ENCODE peak calls at places on chromosomes 7 and 10, in ten cellular contexts. One of them, this sample, is unnamed.

GRCh38 chr10:92886334-92886961 is 38.1 kb downstream of the EXOC6 start:
- DNase-seq in IMR-90: peak; percentile 58
- DNase-seq in right cardiac atrium: no peak
- DNase-seq in A673: no peak
- DNase-seq in suprapubic skin: no peak
- DNase-seq in GM23248: peak; percentile 2
- DNase-seq in fibroblast of lung: no peak
- DNase-seq in K562: no peak
- DNase-seq in left ventricle myocardium inferior: no peak
- DNase-seq in colonic mucosa: no peak
- DNase-seq in this sample: no peak

GRCh38 chr7:72101444-72101843 is 310.7 kb downstream of the CALN1 start:
- DNase-seq in GM23248: no peak
- DNase-seq in left ventricle myocardium inferior: no peak
- DNase-seq in suprapubic skin: no peak
- DNase-seq in right cardiac atrium: no peak
- DNase-seq in fibroblast of lung: no peak
- DNase-seq in K562: no peak
- DNase-seq in colonic mucosa: no peak
- DNase-seq in A673: no peak
- DNase-seq in IMR-90: no peak
- DNase-seq in this sample: no peak

GRCh38 chr7:159253657-159254056 is 109.0 kb upstream of the VIPR2 start:
- DNase-seq in left ventricle myocardium inferior: no peak
- DNase-seq in IMR-90: no peak
- DNase-seq in right cardiac atrium: no peak
- DNase-seq in A673: no peak
- DNase-seq in fibroblast of lung: no peak
- DNase-seq in colonic mucosa: no peak
- DNase-seq in GM23248: no peak
- DNase-seq in suprapubic skin: no peak
- DNase-seq in K562: no peak
- DNase-seq in this sample: no peak

GRCh38 chr10:20990604-20991003 is 93.5 kb upstream of the NEBL start:
- DNase-seq in GM23248: peak; percentile 72
- DNase-seq in IMR-90: no peak
- DNase-seq in left ventricle myocardium inferior: no peak
- DNase-seq in K562: no peak
- DNase-seq in A673: peak; percentile 68
- DNase-seq in fibroblast of lung: peak; percentile 69
- DNase-seq in colonic mucosa: no peak
- DNase-seq in suprapubic skin: no peak
- DNase-seq in right cardiac atrium: no peak
- DNase-seq in this sample: no peak

GRCh38 chr7:20831451-20831850 is 44.8 kb upstream of the SP8 start:
- DNase-seq in fibroblast of lung: no peak
- DNase-seq in K562: no peak
- DNase-seq in GM23248: no peak
- DNase-seq in suprapubic skin: no peak
- DNase-seq in right cardiac atrium: no peak
- DNase-seq in colonic mucosa: no peak
- DNase-seq in IMR-90: no peak
- DNase-seq in A673: no peak
- DNase-seq in left ventricle myocardium inferior: no peak
- DNase-seq in this sample: no peak

GRCh38 chr10:31064334-31064733 is 32.7 kb upstream of the ZNF438 start:
- DNase-seq in K562: no peak
- DNase-seq in fibroblast of lung: peak; percentile 60
- DNase-seq in right cardiac atrium: no peak
- DNase-seq in suprapubic skin: no peak
- DNase-seq in left ventricle myocardium inferior: peak; percentile 22
- DNase-seq in A673: no peak
- DNase-seq in IMR-90: peak; percentile 88
- DNase-seq in GM23248: peak; percentile 90
- DNase-seq in colonic mucosa: no peak
- DNase-seq in this sample: peak; percentile 29

GRCh38 chr7:157597562-157597961 is 260.8 kb downstream of the DNAJB6 start:
- DNase-seq in K562: no peak
- DNase-seq in left ventricle myocardium inferior: no peak
- DNase-seq in right cardiac atrium: no peak
- DNase-seq in fibroblast of lung: no peak
- DNase-seq in A673: no peak
- DNase-seq in GM23248: no peak
- DNase-seq in colonic mucosa: no peak
- DNase-seq in IMR-90: no peak
- DNase-seq in suprapubic skin: no peak
- DNase-seq in this sample: no peak

GRCh38 chr10:103529539-103529938 is 36.0 kb downstream of the NEURL1 start:
- DNase-seq in suprapubic skin: no peak
- DNase-seq in fibroblast of lung: no peak
- DNase-seq in A673: no peak
- DNase-seq in colonic mucosa: no peak
- DNase-seq in left ventricle myocardium inferior: no peak
- DNase-seq in GM23248: no peak
- DNase-seq in K562: no peak
- DNase-seq in right cardiac atrium: no peak
- DNase-seq in IMR-90: no peak
- DNase-seq in this sample: no peak

GRCh38 chr10:103448751-103449150 is 3.4 kb downstream of the CALHM2 start:
- DNase-seq in left ventricle myocardium inferior: peak; percentile 69
- DNase-seq in colonic mucosa: peak; percentile 34
- DNase-seq in K562: no peak
- DNase-seq in suprapubic skin: no peak
- DNase-seq in IMR-90: peak; percentile 87
- DNase-seq in right cardiac atrium: peak; percentile 74
- DNase-seq in GM23248: peak; percentile 97
- DNase-seq in A673: no peak
- DNase-seq in fibroblast of lung: peak; percentile 79
- DNase-seq in this sample: peak; percentile 60

GRCh38 chr10:21292763-21293517 is 232.5 kb downstream of the SKIDA1 start:
- DNase-seq in IMR-90: peak; percentile 98
- DNase-seq in colonic mucosa: peak; percentile 34
- DNase-seq in suprapubic skin: peak; percentile 84
- DNase-seq in A673: peak; percentile 98
- DNase-seq in GM23248: peak; percentile 97
- DNase-seq in fibroblast of lung: peak; percentile 98
- DNase-seq in left ventricle myocardium inferior: peak; percentile 68
- DNase-seq in right cardiac atrium: peak; percentile 81
- DNase-seq in K562: no peak
- DNase-seq in this sample: peak; percentile 86

GRCh38 chr7:44637788-44638594 is 31.6 kb downstream of the OGDH start:
- DNase-seq in K562: peak; percentile 39
- DNase-seq in left ventricle myocardium inferior: peak; percentile 38
- DNase-seq in right cardiac atrium: no peak
- DNase-seq in A673: peak; percentile 61
- DNase-seq in colonic mucosa: peak; percentile 74
- DNase-seq in IMR-90: peak; percentile 89
- DNase-seq in GM23248: peak; percentile 98
- DNase-seq in suprapubic skin: peak; percentile 87
- DNase-seq in fibroblast of lung: peak; percentile 96
- DNase-seq in this sample: no peak

GRCh38 chr7:47992446-47992845 is 13.0 kb upstream of the HUS1 start:
- DNase-seq in right cardiac atrium: no peak
- DNase-seq in GM23248: peak; percentile 14
- DNase-seq in colonic mucosa: no peak
- DNase-seq in A673: no peak
- DNase-seq in fibroblast of lung: no peak
- DNase-seq in IMR-90: no peak
- DNase-seq in suprapubic skin: no peak
- DNase-seq in left ventricle myocardium inferior: no peak
- DNase-seq in K562: no peak
- DNase-seq in this sample: no peak

GRCh38 chr7:83426325-83426724 is 222.6 kb downstream of the SEMA3E start:
- DNase-seq in right cardiac atrium: no peak
- DNase-seq in K562: no peak
- DNase-seq in IMR-90: no peak
- DNase-seq in colonic mucosa: no peak
- DNase-seq in left ventricle myocardium inferior: no peak
- DNase-seq in GM23248: no peak
- DNase-seq in A673: no peak
- DNase-seq in fibroblast of lung: no peak
- DNase-seq in suprapubic skin: no peak
- DNase-seq in this sample: no peak
- H3K4me1 ChIP-seq in right cardiac atrium: no peaks in the 10 kb centered on the region
- H3K4me1 ChIP-seq in K562: no peaks in the 10 kb centered on the region
- H3K4me1 ChIP-seq in IMR-90: no peaks in the 10 kb centered on the region
- H3K4me1 ChIP-seq in colonic mucosa: no peaks in the 10 kb centered on the region
- H3K4me1 ChIP-seq in left ventricle myocardium inferior: no peaks in the 10 kb centered on the region
- H3K4me1 ChIP-seq in GM23248: no peaks in the 10 kb centered on the region
- H3K4me1 ChIP-seq in A673: no peaks in the 10 kb centered on the region
- H3K4me1 ChIP-seq in fibroblast of lung: no peaks in the 10 kb centered on the region
- H3K4me1 ChIP-seq in suprapubic skin: no peaks in the 10 kb centered on the region
- H3K4me1 ChIP-seq in this sample: no peaks in the 10 kb centered on the region

GRCh38 chr10:76255241-76255640 is 823.8 kb downstream of the LRMDA start:
- DNase-seq in right cardiac atrium: no peak
- DNase-seq in A673: no peak
- DNase-seq in IMR-90: no peak
- DNase-seq in fibroblast of lung: no peak
- DNase-seq in GM23248: peak; percentile 4
- DNase-seq in colonic mucosa: no peak
- DNase-seq in left ventricle myocardium inferior: no peak
- DNase-seq in K562: no peak
- DNase-seq in suprapubic skin: no peak
- DNase-seq in this sample: no peak

GRCh38 chr10:76257816-76258215 is 826.4 kb downstream of the LRMDA start:
- DNase-seq in colonic mucosa: no peak
- DNase-seq in fibroblast of lung: no peak
- DNase-seq in K562: no peak
- DNase-seq in A673: no peak
- DNase-seq in GM23248: no peak
- DNase-seq in IMR-90: no peak
- DNase-seq in suprapubic skin: no peak
- DNase-seq in right cardiac atrium: no peak
- DNase-seq in left ventricle myocardium inferior: no peak
- DNase-seq in this sample: no peak

GRCh38 chr10:76248781-76249180 is 817.4 kb downstream of the LRMDA start:
- DNase-seq in colonic mucosa: no peak
- DNase-seq in K562: no peak
- DNase-seq in suprapubic skin: no peak
- DNase-seq in GM23248: no peak
- DNase-seq in fibroblast of lung: peak; percentile 34
- DNase-seq in right cardiac atrium: no peak
- DNase-seq in IMR-90: no peak
- DNase-seq in left ventricle myocardium inferior: no peak
- DNase-seq in A673: no peak
- DNase-seq in this sample: no peak

GRCh38 chr10:76251773-76252617 is 820.6 kb downstream of the LRMDA start:
- DNase-seq in GM23248: peak; percentile 86
- DNase-seq in right cardiac atrium: no peak
- DNase-seq in K562: no peak
- DNase-seq in left ventricle myocardium inferior: no peak
- DNase-seq in colonic mucosa: peak; percentile 61
- DNase-seq in fibroblast of lung: peak; percentile 100
- DNase-seq in IMR-90: peak; percentile 93
- DNase-seq in A673: no peak
- DNase-seq in suprapubic skin: peak; percentile 79
- DNase-seq in this sample: no peak

DNA sequence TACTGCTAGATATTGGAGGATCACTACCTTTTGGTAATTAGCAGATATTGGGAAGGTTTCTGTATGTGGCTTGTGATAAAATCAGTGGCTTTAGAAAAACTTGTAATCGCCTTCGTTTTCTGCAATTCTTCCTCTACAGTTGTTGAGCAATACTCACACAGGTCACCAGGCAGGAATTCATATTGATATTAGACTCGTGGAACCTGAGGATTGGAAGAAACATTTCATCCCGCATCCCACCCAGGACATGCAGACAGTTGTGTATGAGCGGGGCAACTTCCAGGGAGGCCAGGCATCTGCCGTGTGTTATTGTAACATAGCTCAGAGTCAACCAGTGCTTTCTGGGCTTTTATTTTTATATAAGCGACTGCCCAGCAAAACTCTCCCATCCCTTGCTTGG is 821.3 kb downstream of the LRMDA start:
- DNase-seq in left ventricle myocardium inferior: no peak
- DNase-seq in IMR-90: peak; percentile 45
- DNase-seq in K562: no peak
- DNase-seq in right cardiac atrium: no peak
- DNase-seq in fibroblast of lung: no peak
- DNase-seq in colonic mucosa: no peak
- DNase-seq in suprapubic skin: no peak
- DNase-seq in A673: no peak
- DNase-seq in GM23248: no peak
- DNase-seq in this sample: no peak
- H3K27ac ChIP-seq in left ventricle myocardium inferior: no peak overlapping the region
- H3K27ac ChIP-seq in IMR-90: peak overlapping the region; percentile 56
- H3K27ac ChIP-seq in K562: no peak overlapping the region
- H3K27ac ChIP-seq in right cardiac atrium: no peak overlapping the region
- H3K27ac ChIP-seq in fibroblast of lung: no peak overlapping the region
- H3K27ac ChIP-seq in colonic mucosa: peak overlapping the region; percentile 24
- H3K27ac ChIP-seq in suprapubic skin: no peak overlapping the region
- H3K27ac ChIP-seq in A673: no peak overlapping the region
- H3K27ac ChIP-seq in GM23248: peak overlapping the region; percentile 27
- H3K27ac ChIP-seq in this sample: no peak overlapping the region

DNA sequence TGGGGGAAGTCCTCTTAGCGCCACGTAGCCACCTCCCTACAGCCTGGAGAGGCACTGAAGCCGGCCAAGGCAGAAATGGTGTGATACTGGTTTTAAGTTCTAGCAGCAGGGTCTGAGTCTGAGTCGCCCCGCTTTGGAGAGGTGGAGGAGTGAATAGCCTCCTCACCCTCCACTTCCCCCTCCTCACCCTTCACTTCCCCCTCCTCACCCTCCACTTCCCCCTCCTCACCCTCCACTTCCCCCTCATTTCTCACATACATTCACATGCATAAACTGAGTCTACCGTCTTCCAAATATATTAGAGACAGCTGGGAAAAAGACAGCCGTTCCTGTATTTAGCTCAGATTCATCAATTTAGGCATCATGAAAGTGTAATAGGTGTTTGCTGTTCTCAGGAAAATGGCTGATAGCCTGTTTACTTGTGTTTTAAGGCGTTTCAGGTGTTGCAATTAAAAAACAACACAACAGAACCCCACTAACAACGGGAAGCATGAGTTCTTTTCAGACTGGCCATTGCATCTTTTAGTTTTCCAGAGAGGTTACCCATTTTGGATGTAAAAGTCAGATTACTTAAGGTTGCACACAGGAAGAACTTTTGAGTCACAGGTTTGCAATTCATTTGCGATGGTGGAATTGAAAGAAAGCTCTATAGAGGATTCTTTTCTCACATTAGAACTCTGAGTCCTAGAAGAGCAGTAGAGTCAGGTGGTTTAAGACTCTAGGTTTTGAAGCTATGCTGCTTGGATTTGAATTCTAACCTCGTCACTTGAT is 844 bp downstream of the NRBF2 start:
- DNase-seq in A673: no peak
- DNase-seq in suprapubic skin: peak; percentile 81
- DNase-seq in fibroblast of lung: peak; percentile 40
- DNase-seq in left ventricle myocardium inferior: no peak
- DNase-seq in right cardiac atrium: no peak
- DNase-seq in GM23248: peak; percentile 77
- DNase-seq in colonic mucosa: no peak
- DNase-seq in K562: no peak
- DNase-seq in IMR-90: peak; percentile 53
- DNase-seq in this sample: no peak
- H3K4me1 ChIP-seq in A673: no peaks in the 10 kb centered on the region
- H3K4me1 ChIP-seq in suprapubic skin: peaks cover 32% of the 10 kb centered on the region
- H3K4me1 ChIP-seq in fibroblast of lung: no peaks in the 10 kb centered on the region
- H3K4me1 ChIP-seq in left ventricle myocardium inferior: peaks cover 50% of the 10 kb centered on the region
- H3K4me1 ChIP-seq in right cardiac atrium: no peaks in the 10 kb centered on the region
- H3K4me1 ChIP-seq in GM23248: peaks cover 25% of the 10 kb centered on the region
- H3K4me1 ChIP-seq in colonic mucosa: peaks cover 5% of the 10 kb centered on the region
- H3K4me1 ChIP-seq in K562: peaks cover 9% of the 10 kb centered on the region
- H3K4me1 ChIP-seq in IMR-90: peaks cover 2% of the 10 kb centered on the region
- H3K4me1 ChIP-seq in this sample: no peaks in the 10 kb centered on the region

GRCh38 chr7:148575640-148576411 is 14.7 kb upstream of the C7orf33 start:
- DNase-seq in colonic mucosa: peak; percentile 69
- DNase-seq in right cardiac atrium: peak; percentile 86
- DNase-seq in K562: peak; percentile 76
- DNase-seq in fibroblast of lung: peak; percentile 65
- DNase-seq in IMR-90: peak; percentile 41
- DNase-seq in A673: peak; percentile 83
- DNase-seq in left ventricle myocardium inferior: peak; percentile 63
- DNase-seq in suprapubic skin: no peak
- DNase-seq in GM23248: peak; percentile 81
- DNase-seq in this sample: peak; percentile 63
- H3K27ac ChIP-seq in colonic mucosa: no peak overlapping the region
- H3K27ac ChIP-seq in right cardiac atrium: no peak overlapping the region
- H3K27ac ChIP-seq in K562: no peak overlapping the region
- H3K27ac ChIP-seq in fibroblast of lung: no peak overlapping the region
- H3K27ac ChIP-seq in IMR-90: no peak overlapping the region
- H3K27ac ChIP-seq in A673: no peak overlapping the region
- H3K27ac ChIP-seq in left ventricle myocardium inferior: no peak overlapping the region
- H3K27ac ChIP-seq in suprapubic skin: no peak overlapping the region
- H3K27ac ChIP-seq in GM23248: no peak overlapping the region
- H3K27ac ChIP-seq in this sample: no peak overlapping the region

This sample was measured in heart right ventricle.